ENCODE peak calls at places on chromosomes 12 and 14, in six cellular contexts. M is activated CD4-positive, CD25-positive, alpha-beta regulatory T cell treated with anti-CD3 and anti-CD28 coated beads, Interleukin-2, amount 50 U/mL, for 16 hours; E is stimulated activated CD4-positive, alpha-beta T cell treated with anti-CD3 and anti-CD28 coated beads, Interleukin-15, amount 100 ng/mL, for 24 hours; L is T-helper 9 cell; Z is IMR-90; Q is GM23248. W is an unnamed sample.

GRCh38 chr12:98422809-98423208 is 92.6 kb upstream of the TMPO start:
- DNase-seq in M (no peak), E (no peak), L (no peak), Z (no peak), Q (peak; percentile 29), W (peak; percentile 82)

GRCh38 chr12:127041985-127042625 is 1224.9 kb upstream of the TMEM132C start:
- DNase-seq in M (no peak), E (no peak), L (no peak), Z (no peak), Q (no peak), W (no peak)

GRCh38 chr14:65239897-65240296 is 137.6 kb upstream of the MAX start:
- DNase-seq in M (no peak), E (no peak), L (no peak), Z (no peak), Q (no peak), W (no peak)

GRCh38 chr12:114272071-114272470 is 133.9 kb downstream of the TBX5 start:
- DNase-seq in M (no peak), E (no peak), L (no peak), Z (no peak), Q (peak; percentile 68), W (no peak)

GRCh38 chr14:73752297-73752992 is 38.3 kb upstream of the PNMA1 start:
- DNase-seq in M (no peak), E (no peak), L (no peak), Z (peak; percentile 45), Q (peak; percentile 60), W (peak; percentile 81)

GRCh38 chr14:96410119-96410518 is 18.2 kb downstream of the AK7 start:
- DNase-seq in M (no peak), E (no peak), L (no peak), Z (no peak), Q (no peak), W (no peak)

GRCh38 chr14:46048127-46048526 is 603.5 kb downstream of the RPL10L start:
- DNase-seq in M (no peak), E (no peak), L (no peak), Z (peak; percentile 18), Q (peak; percentile 72), W (no peak)

GRCh38 chr12:122870867-122871664 is 24.9 kb downstream of the VPS37B start:
- DNase-seq in M (no peak), E (no peak), L (no peak), Z (peak; percentile 70), Q (peak; percentile 74), W (no peak)

GRCh38 chr12:49540229-49541139 is 1.7 kb downstream of the KCNH3 start:
- DNase-seq in M (no peak), E (no peak), L (no peak), Z (no peak), Q (no peak), W (no peak)

GRCh38 chr14:64488590-64489099 is 15.0 kb downstream of the ZBTB25 start:
- DNase-seq in M (no peak), E (no peak), L (no peak), Z (no peak), Q (no peak), W (no peak)

GRCh38 chr14:68135566-68135965 is 316.0 kb downstream of the RAD51B start:
- DNase-seq in M (no peak), E (no peak), L (no peak), Z (peak; percentile 43), Q (peak; percentile 73), W (no peak)

GRCh38 chr12:27003421-27004311 is 10.5 kb downstream of the TM7SF3 start:
- DNase-seq in M (no peak), E (no peak), L (no peak), Z (no peak), Q (no peak), W (no peak)

GRCh38 chr14:76950043-76951020 is 78.2 kb downstream of the IRF2BPL start:
- DNase-seq in M (no peak), E (no peak), L (no peak), Z (peak; percentile 44), Q (peak; percentile 80), W (no peak)

GRCh38 chr14:68894802-68895201 is 84.3 kb downstream of the ACTN1 start:
- DNase-seq in M (no peak), E (no peak), L (no peak), Z (peak; percentile 76), Q (peak; percentile 79), W (no peak)

GRCh38 chr14:53880761-53881160 is 75.9 kb downstream of the BMP4 start:
- DNase-seq in M (no peak), E (no peak), L (no peak), Z (no peak), Q (no peak), W (no peak)

GRCh38 chr14:72498646-72499045 is 395.3 kb downstream of the DPF3 start:
- DNase-seq in M (no peak), E (no peak), L (no peak), Z (no peak), Q (no peak), W (no peak)

GRCh38 chr14:94648801-94649200 is 36.6 kb downstream of the SERPINA3 start:
- DNase-seq in M (no peak), E (no peak), L (no peak), Z (no peak), Q (no peak), W (no peak)

GRCh38 chr12:104459556-104459909 is 2.8 kb downstream of the CHST11 start:
- DNase-seq in M (no peak), E (no peak), L (no peak), Z (no peak), Q (peak; percentile 29), W (no peak)

GRCh38 chr14:99671230-99672224 is 12.6 kb upstream of the CYP46A1 start:
- DNase-seq in M (no peak), E (no peak), L (no peak), Z (no peak), Q (no peak), W (peak; percentile 24)

GRCh38 chr14:30143617-30144016 is 216.0 kb upstream of the PRKD1 start:
- DNase-seq in M (no peak), E (no peak), L (no peak), Z (peak; percentile 62), Q (peak; percentile 14), W (no peak)

GRCh38 chr12:28742791-28743190 is 406.3 kb upstream of the FAR2 start:
- DNase-seq in M (no peak), E (no peak), L (no peak), Z (peak; percentile 42), Q (peak; percentile 74), W (no peak)

GRCh38 chr12:51171884-51172514 is 936 bp downstream of the TFCP2 start:
- DNase-seq in M (no peak), E (no peak), L (no peak), Z (peak; percentile 48), Q (peak; percentile 58), W (peak; percentile 26)

GRCh38 chr12:57475271-57476161 is 4.2 kb downstream of the ARHGAP9 start:
- DNase-seq in M (no peak), E (peak; percentile 32), L (no peak), Z (no peak), Q (peak; percentile 70), W (no peak)

GRCh38 chr12:18752280-18752920 is 14.5 kb downstream of the CAPZA3 start:
- DNase-seq in M (no peak), E (no peak), L (no peak), Z (peak; percentile 95), Q (peak; percentile 90), W (no peak)

GRCh38 chr12:49505672-49506071 is 33.2 kb upstream of the KCNH3 start:
- DNase-seq in M (no peak), E (no peak), L (no peak), Z (peak; percentile 62), Q (peak; percentile 47), W (no peak)

GRCh38 chr12:122590990-122591389 is 63.9 kb downstream of the KNTC1 start:
- DNase-seq in M (no peak), E (no peak), L (no peak), Z (no peak), Q (no peak), W (no peak)

GRCh38 chr14:70525691-70526090 is 9.1 kb downstream of the ADAM20 start:
- DNase-seq in M (no peak), E (no peak), L (no peak), Z (no peak), Q (no peak), W (no peak)

GRCh38 chr14:99270491-99271287 is 1.3 kb downstream of the BCL11B start:
- DNase-seq in M (no peak), E (peak; percentile 64), L (no peak), Z (no peak), Q (peak; percentile 9), W (no peak)

GRCh38 chr12:115174928-115175327 is 491.0 kb upstream of the TBX3 start:
- DNase-seq in M (no peak), E (no peak), L (no peak), Z (no peak), Q (no peak), W (no peak)

GRCh38 chr12:50059440-50060119 is 2.2 kb downstream of the ASIC1 start:
- DNase-seq in M (no peak), E (peak; percentile 76), L (no peak), Z (peak; percentile 39), Q (no peak), W (no peak)